ENCODE peak calls at places on chromosomes 6 and 20, in four cellular contexts. V is GM12878, J is endothelial cell of umbilical vein, C is K562. L is an unnamed sample.
A peak's percentile ranks its signal among the peaks of the same experiment; 100 is the strongest.

GRCh38 chr6:135250751-135251356 is 69.7 kb downstream of the MYB start:
- DNase-seq in V (no peak), J (no peak), C (no peak), L (no peak)

GRCh38 chr20:50381053-50381732 is 129.0 kb upstream of the PTPN1 start:
- DNase-seq in V (no peak), J (no peak), C (no peak), L (no peak)

GRCh38 chr20:1171461-1172093 is 13.2 kb downstream of the TMEM74B start:
- DNase-seq in V (no peak), J (peak; percentile 26), C (peak; percentile 77), L (peak; percentile 27)

GRCh38 chr6:111854683-111855082 is 18.6 kb downstream of the FYN start:
- DNase-seq in V (no peak), J (no peak), C (no peak), L (peak; percentile 79)

GRCh38 chr6:116476021-116476678 is 15.0 kb downstream of the CALHM6 start:
- DNase-seq in V (peak; percentile 62), J (no peak), C (no peak), L (peak; percentile 24)

GRCh38 chr20:1674361-1674760 is 16.8 kb upstream of the SIRPG start:
- DNase-seq in V (no peak), J (no peak), C (no peak), L (no peak)

GRCh38 chr6:87907521-87907920 is 140.1 kb upstream of the SPACA1 start:
- DNase-seq in V (peak; percentile 63), J (no peak), C (no peak), L (peak; percentile 2)

GRCh38 chr20:46228671-46229070 is 79.6 kb downstream of the CDH22 start:
- DNase-seq in V (no peak), J (no peak), C (no peak), L (no peak)

GRCh38 chr20:53748821-53749402 is 155.3 kb upstream of the ZNF217 start:
- DNase-seq in V (no peak), J (no peak), C (no peak), L (peak; percentile 68)

GRCh38 chr6:41965429-41966213 is 24.0 kb upstream of the CCND3 start:
- DNase-seq in V (no peak), J (peak; percentile 33), C (no peak), L (no peak)

GRCh38 chr20:35662541-35662940 is 2.2 kb downstream of the CPNE1 start:
- DNase-seq in V (no peak), J (peak; percentile 12), C (no peak), L (no peak)

GRCh38 chr6:33772114-33772830 is 16.7 kb downstream of the LEMD2 start:
- DNase-seq in V (no peak), J (peak; percentile 62), C (peak; percentile 14), L (peak; percentile 30)

GRCh38 chr6:100388868-100389519 is 75.7 kb downstream of the SIM1 start:
- DNase-seq in V (no peak), J (no peak), C (no peak), L (no peak)

GRCh38 chr6:169976301-169977081 is 225.1 kb downstream of the ERMARD start:
- DNase-seq in V (no peak), J (peak; percentile 26), C (no peak), L (no peak)

GRCh38 chr6:85078071-85078470 is 313.7 kb upstream of the TBX18 start:
- DNase-seq in V (no peak), J (peak; percentile 48), C (peak; percentile 30), L (peak; percentile 84)

GRCh38 chr20:39602649-39603048 is 640.5 kb downstream of the DHX35 start:
- DNase-seq in V (no peak), J (no peak), C (no peak), L (no peak)

GRCh38 chr6:101275251-101275650 is 118.3 kb upstream of the GRIK2 start:
- DNase-seq in V (no peak), J (no peak), C (no peak), L (no peak)

GRCh38 chr20:58577871-58578615 is 62.8 kb upstream of the APCDD1L start:
- DNase-seq in V (no peak), J (no peak), C (no peak), L (no peak)

GRCh38 chr6:90080876-90081464 is 186.7 kb downstream of the GJA10 start:
- DNase-seq in V (peak; percentile 15), J (no peak), C (no peak), L (no peak)

GRCh38 chr20:63702036-63702665 is 5.6 kb downstream of the ARFRP1 start:
- DNase-seq in V (no peak), J (no peak), C (no peak), L (no peak)

GRCh38 chr6:155212616-155213380 is 51.0 kb upstream of the CLDN20 start:
- DNase-seq in V (no peak), J (no peak), C (no peak), L (no peak)

GRCh38 chr6:31142356-31142755 is 3.5 kb upstream of the PSORS1C2 start:
- DNase-seq in V (no peak), J (no peak), C (no peak), L (no peak)

GRCh38 chr6:99334526-99335127 is 14.8 kb downstream of the FAXC start:
- DNase-seq in V (peak; percentile 21), J (peak; percentile 49), C (peak; percentile 60), L (peak; percentile 66)

GRCh38 chr6:133893324-133893692 is 4.4 kb downstream of the TCF21 start:
- DNase-seq in V (no peak), J (no peak), C (no peak), L (no peak)
- H3K4me3 ChIP-seq in V (no peak overlapping the region), J (no peak overlapping the region), C (no peak overlapping the region), L (peak overlapping the region; percentile 99)

GRCh38 chr6:132365319-132365907 is 35.9 kb downstream of the MOXD1 start:
- DNase-seq in V (peak; percentile 81), J (no peak), C (no peak), L (no peak)
- TF ChIP-seq FOS in V (no peak), J (no peak), C (no peak), L (no peak)

GRCh38 chr6:10418361-10418861 is 3.5 kb upstream of the TFAP2A start:
- DNase-seq in V (no peak), J (no peak), C (no peak), L (no peak)
- H3K4me3 ChIP-seq in V (no peak overlapping the region), J (no peak overlapping the region), C (no peak overlapping the region), L (no peak overlapping the region)

GRCh38 chr6:158448856-158449255 is 111.0 kb upstream of the TMEM181 start:
- DNase-seq in V (no peak), J (no peak), C (no peak), L (no peak)

GRCh38 chr6:158442309-158442705 is 117.6 kb upstream of the TMEM181 start:
- DNase-seq in V (no peak), J (no peak), C (no peak), L (no peak)

GRCh38 chr6:158441639-158442308 is 118.1 kb upstream of the TMEM181 start:
- DNase-seq in V (no peak), J (no peak), C (no peak), L (no peak)

GRCh38 chr6:158445426-158446085 is 114.3 kb upstream of the TMEM181 start:
- DNase-seq in V (no peak), J (no peak), C (no peak), L (no peak)
- TF ChIP-seq FOS in V (no peak), J (no peak), C (no peak), L (no peak)

DNA sequence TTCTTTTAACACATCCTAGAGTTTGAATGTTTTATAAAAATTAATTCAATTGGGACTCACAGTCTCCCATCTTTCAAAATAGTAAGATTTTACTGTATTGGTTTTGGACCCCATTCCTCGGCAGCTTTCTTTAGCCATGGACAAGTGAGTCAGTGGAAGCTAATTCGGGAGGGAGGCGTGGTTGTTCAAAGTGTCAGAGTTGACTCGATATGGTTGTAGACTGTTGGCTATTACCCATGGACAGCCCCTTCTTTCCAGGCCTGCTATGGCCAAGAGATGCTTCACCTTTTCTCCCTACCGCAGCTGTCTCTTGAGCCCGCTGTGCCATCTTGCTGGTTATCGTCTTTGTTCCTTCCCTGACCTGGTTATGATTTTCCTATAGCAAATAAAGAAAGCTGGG is 243.0 kb downstream of the CD83 start:
- DNase-seq in V (no peak), J (no peak), C (no peak), L (no peak)
- H3K4me3 ChIP-seq in V (no peak overlapping the region), J (no peak overlapping the region), C (no peak overlapping the region), L (no peak overlapping the region)

GRCh38 chr6:52731719-52732118 is 31.6 kb downstream of the GSTA2 start:
- DNase-seq in V (no peak), J (no peak), C (no peak), L (no peak)
- TF ChIP-seq FOS in V (no peak), J (no peak), C (no peak), L (no peak)

L was measured in IMR-90.